ENCODE peak calls at places on chromosome 14, in four cellular contexts. J is IMR-90, Q is mesendoderm, G is H1. L is an unnamed sample.

GRCh38 chr14:104554608-104555401 is 24.8 kb upstream of the C14orf180 start:
- DNase-seq in J (no peak), Q (no peak), G (no peak), L (no peak)

GRCh38 chr14:51576112-51576420 is 75.6 kb upstream of the FRMD6 start:
- DNase-seq in J (peak), Q (peak), G (no peak), L (peak)

GRCh38 chr14:89407856-89408255 is 9.2 kb downstream of the FOXN3 start:
- DNase-seq in J (peak), Q (peak), G (no peak), L (no peak)

GRCh38 chr14:56004807-56005579 is 113.2 kb upstream of the PELI2 start:
- DNase-seq in J (peak), Q (peak), G (no peak), L (peak)

GRCh38 chr14:56087824-56088571 is 30.2 kb upstream of the PELI2 start:
- DNase-seq in J (no peak), Q (no peak), G (no peak), L (no peak)

GRCh38 chr14:75831971-75832370 is 149.8 kb downstream of the TGFB3 start:
- DNase-seq in J (peak), Q (no peak), G (no peak), L (no peak)

GRCh38 chr14:81153187-81153586 is 67.6 kb downstream of the GTF2A1 start:
- DNase-seq in J (no peak), Q (no peak), G (no peak), L (no peak)

GRCh38 chr14:72975776-72976175 is 49.5 kb downstream of the DCAF4 start:
- DNase-seq in J (no peak), Q (peak), G (no peak), L (no peak)

GRCh38 chr14:68593806-68594536 is 198.9 kb downstream of the ZFP36L1 start:
- DNase-seq in J (peak), Q (no peak), G (no peak), L (no peak)
- H3K56ac ChIP-seq in J (peak), Q (no peak), G (no peak), L (no peak)

DNA sequence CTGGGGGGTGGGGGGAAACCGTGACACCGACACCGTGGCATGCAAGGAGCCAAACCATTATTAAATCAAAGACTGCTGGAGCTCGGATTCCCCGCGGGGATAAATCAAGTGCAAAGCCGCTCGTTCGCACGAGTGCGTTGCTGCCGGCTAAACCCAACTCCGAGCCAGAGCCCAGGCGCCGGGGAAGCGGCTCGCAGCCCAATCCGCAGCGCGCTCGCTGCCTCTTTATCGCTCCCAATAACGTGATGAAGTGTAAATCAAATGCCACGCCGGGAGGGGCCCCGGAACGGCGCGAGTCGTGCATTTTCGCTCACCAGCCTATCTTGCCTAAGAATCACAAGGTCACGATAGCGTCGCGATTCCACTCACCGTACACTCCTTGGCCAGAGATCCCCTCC is 1.3 kb downstream of the MDGA2 start:
- DNase-seq in J (no peak), Q (peak), G (peak), L (peak)
- H3K56ac ChIP-seq in J (no peak), Q (peak), G (no peak), L (no peak)

GRCh38 chr14:36600431-36600830 is 18.0 kb upstream of the NKX2-8 start:
- DNase-seq in J (no peak), Q (no peak), G (no peak), L (no peak)
- H3K56ac ChIP-seq in J (no peak), Q (no peak), G (no peak), L (no peak)

GRCh38 chr14:68148276-68148675 is 328.7 kb downstream of the RAD51B start:
- DNase-seq in J (peak), Q (no peak), G (no peak), L (no peak)
- H3K56ac ChIP-seq in J (no peak), Q (no peak), G (no peak), L (no peak)

GRCh38 chr14:22491683-22492483 is 97.1 kb downstream of the DAD1 start:
- DNase-seq in J (no peak), Q (no peak), G (no peak), L (no peak)
- H3K56ac ChIP-seq in J (no peak), Q (no peak), G (no peak), L (no peak)

DNA sequence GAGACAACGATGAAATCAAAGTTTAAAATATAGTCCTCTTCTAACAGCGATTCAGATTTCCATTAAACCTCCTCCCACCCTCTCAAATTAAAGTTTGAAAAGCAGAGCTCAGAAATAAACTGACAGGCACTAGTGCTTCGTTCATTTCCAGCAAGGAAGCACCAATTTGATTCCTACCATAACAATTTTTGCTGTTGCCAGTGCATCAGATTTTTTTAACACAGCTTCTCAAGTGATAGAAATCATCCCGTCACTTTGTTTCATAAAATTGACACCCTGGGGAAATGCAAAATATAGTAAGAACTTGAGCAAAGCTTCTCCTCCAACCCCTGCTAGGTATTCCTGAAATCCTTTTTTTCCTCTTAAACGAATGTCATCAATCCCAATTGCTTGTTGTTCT is 332.0 kb downstream of the FOXG1 start:
- DNase-seq in J (no peak), Q (no peak), G (no peak), L (no peak)
- H3K56ac ChIP-seq in J (no peak), Q (no peak), G (no peak), L (no peak)

DNA sequence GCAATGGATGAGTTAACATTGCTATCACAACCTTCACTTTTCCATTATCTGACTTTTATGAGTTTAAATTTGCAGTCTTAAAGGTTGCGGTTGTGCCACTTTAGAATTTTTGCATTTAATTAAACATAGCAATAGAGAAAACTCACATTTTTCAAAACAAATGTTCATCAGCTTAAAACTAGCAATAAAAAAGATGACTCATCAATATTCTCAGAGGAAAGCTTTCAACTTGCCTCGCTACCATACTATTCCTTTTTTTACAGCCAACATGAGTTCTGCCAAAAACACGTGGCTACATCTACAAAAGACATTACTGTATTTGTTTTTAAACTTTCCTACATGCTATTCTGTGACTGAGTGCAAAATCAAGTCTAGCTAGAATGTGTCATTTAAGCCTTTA is 497.1 kb downstream of the RPS29 start:
- DNase-seq in J (no peak), Q (no peak), G (no peak), L (no peak)
- H3K56ac ChIP-seq in J (no peak), Q (no peak), G (no peak), L (no peak)

L was measured in H9.